ENCODE peak calls at places on chromosomes 11 and 22, in seven cellular contexts. O is gastrocnemius medialis; H is CD4-positive, alpha-beta T cell; Q is lower leg skin; F is Calu3; I is IMR-90; D is RWPE2. M is an unnamed sample.

GRCh38 chr11:21446939-21447590 is 745.8 kb upstream of the ANO5 start:
- DNase-seq in O (no peak), H (no peak), Q (no peak), F (no peak), I (no peak), D (no peak), M (no peak)

GRCh38 chr22:44746836-44747519 is 5.4 kb upstream of the ARHGAP8 start:
- DNase-seq in O (no peak), H (no peak), Q (no peak), F (peak), I (peak), D (no peak), M (no peak)

GRCh38 chr11:122756417-122756816 is 81.9 kb upstream of the CRTAM start:
- DNase-seq in O (peak), H (peak), Q (no peak), F (no peak), I (no peak), D (no peak), M (peak)

GRCh38 chr22:47976219-47976618 is 1213.8 kb downstream of the TBC1D22A start:
- DNase-seq in O (no peak), H (no peak), Q (no peak), F (no peak), I (no peak), D (no peak), M (no peak)

GRCh38 chr22:35334010-35334409 is 34.3 kb downstream of the TOM1 start:
- DNase-seq in O (no peak), H (no peak), Q (no peak), F (no peak), I (no peak), D (no peak), M (peak)

GRCh38 chr11:35318977-35319925 is 100.1 kb downstream of the SLC1A2 start:
- DNase-seq in O (no peak), H (no peak), Q (no peak), F (no peak), I (no peak), D (no peak), M (peak)

GRCh38 chr11:129861702-129862107 is 33.7 kb downstream of the NFRKB start:
- DNase-seq in O (no peak), H (no peak), Q (peak), F (peak), I (peak), D (peak), M (no peak)

GRCh38 chr22:32909561-32910348 is 108.2 kb downstream of the TIMP3 start:
- DNase-seq in O (no peak), H (no peak), Q (no peak), F (no peak), I (no peak), D (no peak), M (no peak)

GRCh38 chr11:113446112-113446511 is 29.1 kb downstream of the DRD2 start:
- DNase-seq in O (no peak), H (no peak), Q (no peak), F (no peak), I (no peak), D (no peak), M (no peak)

GRCh38 chr22:43345761-43346261 is 2.6 kb upstream of the SCUBE1 start:
- DNase-seq in O (no peak), H (no peak), Q (no peak), F (no peak), I (no peak), D (no peak), M (no peak)

GRCh38 chr11:60345489-60345888 is 18.4 kb downstream of the MS4A6E start:
- DNase-seq in O (no peak), H (no peak), Q (no peak), F (peak), I (no peak), D (no peak), M (no peak)

GRCh38 chr22:45444168-45444567 is 30.7 kb downstream of the RIBC2 start:
- DNase-seq in O (no peak), H (no peak), Q (no peak), F (no peak), I (peak), D (no peak), M (no peak)

GRCh38 chr22:23244690-23245044 is 64.4 kb downstream of the BCR start:
- DNase-seq in O (no peak), H (no peak), Q (no peak), F (no peak), I (no peak), D (no peak), M (no peak)

GRCh38 chr11:83033972-83034672 is 37.6 kb downstream of the RAB30 start:
- DNase-seq in O (peak), H (no peak), Q (peak), F (peak), I (peak), D (no peak), M (no peak)

GRCh38 chr11:82896183-82896582 is 4.0 kb downstream of the PRCP start:
- DNase-seq in O (no peak), H (no peak), Q (no peak), F (no peak), I (no peak), D (no peak), M (no peak)

GRCh38 chr11:131253142-131253884 is 117.1 kb upstream of the NTM start:
- DNase-seq in O (no peak), H (no peak), Q (no peak), F (no peak), I (no peak), D (no peak), M (no peak)

GRCh38 chr11:71913716-71914115 is 14.7 kb downstream of the XNDC1N start:
- DNase-seq in O (no peak), H (no peak), Q (no peak), F (no peak), I (peak), D (no peak), M (no peak)

GRCh38 chr11:126129681-126130671 is 67.3 kb upstream of the CDON start:
- DNase-seq in O (no peak), H (no peak), Q (no peak), F (no peak), I (peak), D (no peak), M (no peak)

GRCh38 chr11:43934359-43935130 is 7.9 kb upstream of the C11orf96 start:
- DNase-seq in O (no peak), H (no peak), Q (peak), F (no peak), I (no peak), D (no peak), M (no peak)

GRCh38 chr11:77401486-77402217 is 72.2 kb downstream of the PAK1 start:
- DNase-seq in O (no peak), H (no peak), Q (no peak), F (no peak), I (no peak), D (no peak), M (no peak)

GRCh38 chr11:17992916-17993315 is 19.9 kb downstream of the SERGEF start:
- DNase-seq in O (no peak), H (no peak), Q (no peak), F (no peak), I (no peak), D (no peak), M (no peak)

GRCh38 chr11:24760681-24761080 is 263.8 kb downstream of the LUZP2 start:
- DNase-seq in O (no peak), H (no peak), Q (no peak), F (no peak), I (peak), D (no peak), M (no peak)

GRCh38 chr22:26512149-26512793 is at the start of gene TFIP11:
- DNase-seq in O (peak), H (peak), Q (peak), F (peak), I (peak), D (peak), M (peak)

DNA sequence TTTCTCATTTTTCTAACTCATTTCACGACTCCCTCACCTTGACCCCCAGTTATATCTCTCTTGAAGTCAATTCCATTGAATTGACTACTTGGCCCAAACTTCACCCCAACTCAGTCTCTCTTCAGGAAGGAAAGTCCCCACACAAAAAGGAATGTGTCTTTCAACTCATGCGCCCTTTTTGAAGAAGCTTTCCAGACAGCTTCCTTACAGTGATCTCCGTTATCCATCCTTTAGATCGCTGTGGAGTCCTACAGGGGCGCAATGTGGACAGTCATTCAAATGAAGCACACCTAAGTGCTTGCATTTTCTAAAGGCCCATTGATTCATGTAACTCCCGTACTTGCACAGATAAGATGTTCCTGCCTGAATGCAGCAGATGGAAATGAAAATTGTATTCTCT is 101.1 kb upstream of the VPREB1 start:
- DNase-seq in O (no peak), H (no peak), Q (no peak), F (no peak), I (no peak), D (no peak), M (no peak)
- TF ChIP-seq CTCF in O (no peak), H (no peak), Q (no peak), F (no peak), I (no peak), D (no peak), M (no peak)

GRCh38 chr11:93784935-93785360 is 866 bp downstream of the MED17 start:
- DNase-seq in O (no peak), H (no peak), Q (no peak), F (no peak), I (no peak), D (no peak), M (peak)

GRCh38 chr11:93783767-93784151 is 323 bp upstream of the MED17 start:
- DNase-seq in O (no peak), H (no peak), Q (no peak), F (no peak), I (no peak), D (no peak), M (no peak)

GRCh38 chr11:93783362-93783761 is 720 bp upstream of the MED17 start:
- DNase-seq in O (no peak), H (no peak), Q (no peak), F (no peak), I (no peak), D (no peak), M (no peak)

DNA sequence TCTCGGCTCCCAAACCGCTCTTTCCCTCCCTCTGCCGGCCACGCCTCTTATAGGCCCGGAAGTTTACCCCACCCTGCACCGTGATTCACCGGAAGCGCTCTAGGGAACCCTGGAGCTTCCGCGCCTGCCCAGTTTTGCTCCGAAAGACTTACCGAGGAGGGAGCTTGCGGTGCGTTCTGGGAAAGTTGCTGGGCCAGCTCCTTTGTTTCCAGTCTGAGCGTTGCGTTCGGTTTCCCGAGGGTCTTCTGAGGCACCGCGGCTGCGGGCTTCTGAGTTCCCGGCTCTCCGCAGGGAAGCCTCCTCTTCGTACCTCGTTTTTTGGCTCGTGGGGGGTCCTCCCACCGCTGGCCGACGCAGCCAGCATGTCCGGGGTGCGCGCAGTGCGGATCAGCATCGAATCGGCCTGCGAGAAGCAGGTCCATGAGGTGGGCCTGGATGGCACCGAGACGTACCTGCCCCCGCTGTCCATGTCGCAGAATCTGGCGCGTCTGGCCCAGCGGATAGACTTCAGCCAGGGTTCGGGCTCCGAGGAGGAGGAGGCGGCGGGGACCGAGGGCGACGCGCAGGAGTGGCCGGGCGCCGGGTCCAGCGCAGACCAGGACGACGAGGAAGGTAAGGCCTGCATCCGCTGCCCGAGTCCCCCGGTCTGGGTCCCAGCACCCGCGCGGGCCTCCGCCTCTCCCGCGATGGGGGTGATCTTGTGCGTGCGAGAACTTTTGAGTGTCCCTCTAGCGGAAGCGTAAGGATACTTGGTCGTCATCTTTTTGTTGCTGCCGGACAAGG is at the start of gene MED17:
- DNase-seq in O (peak), H (peak), Q (peak), F (peak), I (peak), D (peak), M (peak)
- TF ChIP-seq CTCF in O (peak), H (no peak), Q (no peak), F (no peak), I (peak), D (peak), M (peak)

GRCh38 chr11:46697723-46698122 is 2.7 kb downstream of the ARHGAP1 start:
- DNase-seq in O (no peak), H (no peak), Q (no peak), F (no peak), I (no peak), D (no peak), M (no peak)

GRCh38 chr11:46697303-46697702 is 3.1 kb downstream of the ARHGAP1 start:
- DNase-seq in O (no peak), H (no peak), Q (no peak), F (no peak), I (no peak), D (no peak), M (no peak)

GRCh38 chr11:46701078-46701654 is 335 bp downstream of the ZNF408 start:
- DNase-seq in O (no peak), H (no peak), Q (no peak), F (no peak), I (no peak), D (no peak), M (no peak)

GRCh38 chr11:46698597-46698996 is 1.8 kb downstream of the ARHGAP1 start:
- DNase-seq in O (no peak), H (no peak), Q (no peak), F (no peak), I (no peak), D (no peak), M (no peak)

GRCh38 chr11:46700251-46701077 is at the start of the genes ARHGAP1 and ZNF408:
- DNase-seq in O (peak), H (peak), Q (peak), F (peak), I (peak), D (peak), M (peak)
- TF ChIP-seq CTCF in O (no peak), H (no peak), Q (no peak), F (no peak), I (no peak), D (no peak), M (no peak)

GRCh38 chr22:49929553-49929979 is 11.1 kb downstream of the CRELD2 start:
- DNase-seq in O (peak), H (peak), Q (no peak), F (peak), I (no peak), D (no peak), M (peak)
- TF ChIP-seq CTCF in O (no peak), H (peak), Q (no peak), F (peak), I (peak), D (peak), M (peak)

DNA sequence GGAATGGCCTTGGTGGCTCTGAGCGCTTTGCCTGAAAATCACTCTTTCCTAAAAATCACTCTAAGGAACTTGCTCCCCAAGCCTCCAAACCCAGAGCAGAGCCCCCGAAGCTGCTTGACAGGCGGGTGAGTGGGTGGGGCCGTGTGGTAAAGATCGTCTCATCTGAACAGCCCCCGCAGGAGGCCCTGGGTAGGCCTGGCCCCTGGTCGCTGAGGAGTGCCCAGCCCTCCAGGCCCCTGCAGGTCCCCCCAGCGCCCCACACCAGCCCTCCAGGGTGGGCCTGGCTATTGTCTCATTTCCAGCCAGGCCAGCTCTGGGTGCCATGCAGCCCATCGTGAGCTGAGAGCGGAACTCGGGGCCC is 17.2 kb upstream of the PIM3 start:
- DNase-seq in O (no peak), H (no peak), Q (no peak), F (no peak), I (no peak), D (no peak), M (no peak)
- TF ChIP-seq CTCF in O (no peak), H (no peak), Q (no peak), F (no peak), I (no peak), D (no peak), M (no peak)

M was measured in GM10248.